ENCODE peak calls at places on chromosomes 12 and 14, in six cellular contexts. Q, K, C, N, F and H are unnamed samples.

GRCh38 chr12:115132906-115133305 is 448.9 kb upstream of the TBX3 start:
- DNase-seq in Q (no peak), K (peak), C (no peak), N (no peak), F (no peak), H (no peak)

GRCh38 chr12:110372056-110372425 is 31.5 kb downstream of the ANAPC7 start:
- DNase-seq in Q (no peak), K (no peak), C (no peak), N (peak), F (no peak), H (no peak)

GRCh38 chr14:59583755-59584154 is 7.1 kb upstream of the CCDC175 start:
- DNase-seq in Q (no peak), K (peak), C (peak), N (peak), F (no peak), H (no peak)

GRCh38 chr14:21825147-21825743 is 151.6 kb upstream of the OR4E1 start:
- DNase-seq in Q (peak), K (peak), C (peak), N (peak), F (peak), H (no peak)

GRCh38 chr14:100554082-100554677 is 33.0 kb downstream of the BEGAIN start:
- DNase-seq in Q (no peak), K (no peak), C (no peak), N (no peak), F (no peak), H (no peak)

GRCh38 chr14:103296007-103296406 is 38.0 kb upstream of the EIF5 start:
- DNase-seq in Q (no peak), K (no peak), C (peak), N (no peak), F (peak), H (no peak)

GRCh38 chr12:98002887-98003493 is 512.4 kb upstream of the TMPO start:
- DNase-seq in Q (peak), K (peak), C (peak), N (peak), F (peak), H (peak)

GRCh38 chr12:105623337-105623736 is 292.8 kb downstream of the C12orf75 start:
- DNase-seq in Q (no peak), K (no peak), C (no peak), N (no peak), F (no peak), H (no peak)

GRCh38 chr12:116529048-116529447 is 30.1 kb upstream of the MAP1LC3B2 start:
- DNase-seq in Q (no peak), K (no peak), C (peak), N (no peak), F (peak), H (no peak)

GRCh38 chr14:90019824-90020523 is 41.8 kb upstream of the KCNK13 start:
- DNase-seq in Q (no peak), K (no peak), C (no peak), N (no peak), F (no peak), H (no peak)

GRCh38 chr12:49953961-49954835 is 3.7 kb downstream of the AQP2 start:
- DNase-seq in Q (no peak), K (no peak), C (no peak), N (no peak), F (no peak), H (no peak)

GRCh38 chr14:24670594-24670993 is 36.6 kb upstream of the GZMB start:
- DNase-seq in Q (no peak), K (no peak), C (no peak), N (no peak), F (no peak), H (no peak)

DNA sequence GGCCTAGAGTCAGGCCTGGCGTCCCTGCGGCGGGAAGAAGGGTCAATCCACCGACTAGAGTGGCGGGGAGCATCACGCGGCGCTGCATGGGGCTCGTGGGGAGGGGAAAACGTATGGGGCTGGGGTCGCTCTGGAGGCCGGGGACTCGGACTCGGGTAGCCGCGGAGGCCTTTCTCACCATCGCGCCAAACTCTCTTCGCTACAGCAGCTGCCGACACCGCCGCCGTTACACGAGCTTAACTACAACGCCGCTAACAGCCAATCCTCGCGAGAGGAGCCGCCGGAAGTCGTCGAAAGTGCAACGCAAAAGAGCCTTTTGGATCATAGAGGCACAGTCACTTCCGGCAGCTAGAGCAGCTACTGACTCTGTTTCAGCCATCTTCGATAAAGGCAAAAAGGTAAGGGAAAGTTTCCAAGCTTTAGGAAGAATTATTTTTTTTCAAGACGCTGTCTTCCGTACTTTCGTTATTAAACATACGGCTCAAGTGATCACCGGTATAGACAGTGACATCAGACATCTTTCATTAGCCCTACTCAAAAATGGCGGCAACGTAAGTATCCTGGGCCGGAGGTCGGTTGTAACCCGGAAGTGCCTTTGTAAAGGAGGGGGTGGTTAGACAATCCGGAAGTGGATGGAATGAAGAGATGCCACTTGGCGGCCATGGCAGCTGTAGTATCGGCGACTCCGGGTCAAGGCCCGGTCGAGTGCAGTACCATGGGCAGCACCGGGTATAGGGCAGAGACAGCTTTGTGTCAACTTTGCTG is at the start of the genes ERH and SLC39A9:
- DNase-seq in Q (peak), K (peak), C (peak), N (peak), F (peak), H (peak)
- H3K18ac ChIP-seq in Q (peak), K (peak), C (peak), N (peak), F (peak), H (peak)

GRCh38 chr14:61469771-61470170 is 148.4 kb downstream of the PRKCH start:
- DNase-seq in Q (no peak), K (no peak), C (no peak), N (no peak), F (no peak), H (no peak)

GRCh38 chr14:61466905-61467280 is 145.5 kb downstream of the PRKCH start:
- DNase-seq in Q (no peak), K (no peak), C (no peak), N (no peak), F (no peak), H (no peak)

GRCh38 chr14:61468063-61468825 is 146.9 kb downstream of the PRKCH start:
- DNase-seq in Q (no peak), K (no peak), C (no peak), N (no peak), F (no peak), H (no peak)

GRCh38 chr14:61466249-61466904 is 145.0 kb downstream of the PRKCH start:
- DNase-seq in Q (peak), K (peak), C (peak), N (peak), F (peak), H (peak)

GRCh38 chr14:61467281-61467680 is 145.9 kb downstream of the PRKCH start:
- DNase-seq in Q (no peak), K (no peak), C (no peak), N (no peak), F (no peak), H (no peak)
- H3K18ac ChIP-seq in Q (peak), K (no peak), C (peak), N (no peak), F (peak), H (peak)

GRCh38 chr14:77882098-77882497 is 82.2 kb downstream of the ADCK1 start:
- DNase-seq in Q (no peak), K (no peak), C (no peak), N (no peak), F (peak), H (no peak)
- H3K18ac ChIP-seq in Q (peak), K (no peak), C (no peak), N (no peak), F (peak), H (no peak)

DNA sequence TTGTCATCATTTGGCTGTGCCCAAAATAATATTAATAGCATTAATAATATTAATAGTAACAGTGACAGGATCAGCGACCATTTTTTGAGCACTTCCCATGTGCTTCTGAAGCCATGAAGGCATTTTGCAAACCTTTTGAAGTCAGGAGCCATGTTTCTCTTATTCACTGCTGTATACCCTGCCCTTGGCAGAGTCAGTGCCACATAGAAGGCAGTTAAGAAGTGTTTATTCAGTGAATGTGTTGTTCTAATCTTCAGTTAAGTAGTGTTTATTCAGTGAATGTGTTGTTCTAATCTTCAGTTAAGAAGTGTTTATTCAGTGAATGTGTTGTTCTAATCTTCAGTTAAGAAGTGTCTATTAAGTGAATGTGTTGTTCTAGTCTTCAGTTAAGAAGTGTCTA is 319.7 kb upstream of the NAV3 start:
- DNase-seq in Q (no peak), K (no peak), C (no peak), N (no peak), F (no peak), H (no peak)
- H3K18ac ChIP-seq in Q (no peak), K (no peak), C (no peak), N (no peak), F (no peak), H (no peak)

GRCh38 chr14:75981826-75982723 is at the start of gene TGFB3:
- DNase-seq in Q (peak), K (peak), C (peak), N (peak), F (peak), H (peak)
- H3K18ac ChIP-seq in Q (peak), K (peak), C (peak), N (no peak), F (peak), H (peak)

GRCh38 chr14:39266589-39266870 is 32.8 kb downstream of the MIA2 start:
- DNase-seq in Q (no peak), K (peak), C (peak), N (no peak), F (no peak), H (peak)

GRCh38 chr14:39266871-39267591 is 33.3 kb downstream of the MIA2 start:
- DNase-seq in Q (peak), K (peak), C (peak), N (peak), F (peak), H (peak)

GRCh38 chr14:39268393-39268792 is 34.7 kb downstream of the MIA2 start:
- DNase-seq in Q (no peak), K (peak), C (peak), N (no peak), F (peak), H (no peak)

GRCh38 chr14:39265741-39266588 is 32.2 kb downstream of the MIA2 start:
- DNase-seq in Q (no peak), K (no peak), C (peak), N (no peak), F (peak), H (no peak)

GRCh38 chr14:39267592-39268112 is 33.9 kb downstream of the MIA2 start:
- DNase-seq in Q (no peak), K (peak), C (no peak), N (no peak), F (no peak), H (no peak)
- H3K18ac ChIP-seq in Q (peak), K (peak), C (peak), N (peak), F (peak), H (peak)